ENCODE peak calls at places on chromosomes 2 and 18, in four cellular contexts. O is K562, Q is SK-N-SH, H is GM12878. I is an unnamed sample.

GRCh38 chr18:45066868-45067267 is 386.2 kb downstream of the SETBP1 start:
- DNase-seq in O (peak), Q (no peak), H (peak), I (no peak)

GRCh38 chr2:69660637-69661036 is 17.1 kb upstream of the AAK1 start:
- DNase-seq in O (no peak), Q (peak), H (no peak), I (no peak)

GRCh38 chr2:25324905-25325592 is 16.7 kb downstream of the DNMT3A start:
- DNase-seq in O (no peak), Q (peak), H (no peak), I (no peak)

GRCh38 chr2:239027431-239028252 is 179.8 kb downstream of the TWIST2 start:
- DNase-seq in O (no peak), Q (no peak), H (no peak), I (no peak)

GRCh38 chr2:128642316-128642715 is 323.6 kb upstream of the HS6ST1 start:
- DNase-seq in O (no peak), Q (no peak), H (no peak), I (no peak)

GRCh38 chr2:238777369-238778067 is 70.4 kb upstream of the TWIST2 start:
- DNase-seq in O (no peak), Q (no peak), H (peak), I (no peak)

GRCh38 chr2:240403358-240404104 is 31.9 kb upstream of the GPC1 start:
- DNase-seq in O (no peak), Q (no peak), H (no peak), I (no peak)

GRCh38 chr18:44579745-44580144 is 100.9 kb upstream of the SETBP1 start:
- DNase-seq in O (no peak), Q (no peak), H (no peak), I (no peak)

GRCh38 chr18:78973357-78974083 is 6.1 kb upstream of the SALL3 start:
- DNase-seq in O (no peak), Q (no peak), H (no peak), I (no peak)

GRCh38 chr2:136077138-136077537 is 40.8 kb downstream of the CXCR4 start:
- DNase-seq in O (no peak), Q (no peak), H (no peak), I (no peak)

GRCh38 chr2:136068828-136069227 is 49.1 kb downstream of the CXCR4 start:
- DNase-seq in O (no peak), Q (no peak), H (no peak), I (no peak)

GRCh38 chr2:136070913-136071312 is 47.0 kb downstream of the CXCR4 start:
- DNase-seq in O (no peak), Q (no peak), H (no peak), I (no peak)

GRCh38 chr2:136075466-136075865 is 42.5 kb downstream of the CXCR4 start:
- DNase-seq in O (no peak), Q (no peak), H (no peak), I (no peak)

DNA sequence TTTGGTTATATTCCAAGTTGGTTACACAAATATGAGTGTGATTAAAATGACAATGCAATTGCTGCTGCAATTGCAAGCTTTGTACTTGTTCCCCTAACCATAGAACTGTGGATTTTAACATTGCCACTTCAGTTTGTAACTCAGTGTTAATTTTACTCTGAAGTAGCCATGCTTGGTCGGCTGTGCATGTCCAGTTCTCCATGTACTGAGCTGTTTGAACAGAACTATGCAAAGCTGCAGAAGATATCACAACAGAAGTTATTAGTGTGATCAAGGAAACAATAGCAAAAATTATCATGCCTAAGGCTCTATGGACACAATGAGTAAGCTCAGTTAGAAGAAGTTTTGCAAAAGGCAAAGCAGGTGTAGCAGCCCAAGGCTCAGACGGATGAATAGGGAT is 45.3 kb downstream of the CXCR4 start:
- DNase-seq in O (no peak), Q (no peak), H (no peak), I (no peak)
- TF ChIP-seq SIN3A in O (no peak), Q (no peak), H (no peak), I (no peak)

GRCh38 chr2:12010059-12010458 is 263.6 kb downstream of the LPIN1 start:
- DNase-seq in O (no peak), Q (no peak), H (no peak), I (no peak)

GRCh38 chr2:12017499-12018185 is 271.2 kb downstream of the LPIN1 start:
- DNase-seq in O (no peak), Q (peak), H (no peak), I (no peak)

GRCh38 chr2:12009323-12009905 is 263.0 kb downstream of the LPIN1 start:
- DNase-seq in O (no peak), Q (no peak), H (no peak), I (no peak)

GRCh38 chr2:12010779-12011178 is 264.3 kb downstream of the LPIN1 start:
- DNase-seq in O (no peak), Q (no peak), H (no peak), I (no peak)

DNA sequence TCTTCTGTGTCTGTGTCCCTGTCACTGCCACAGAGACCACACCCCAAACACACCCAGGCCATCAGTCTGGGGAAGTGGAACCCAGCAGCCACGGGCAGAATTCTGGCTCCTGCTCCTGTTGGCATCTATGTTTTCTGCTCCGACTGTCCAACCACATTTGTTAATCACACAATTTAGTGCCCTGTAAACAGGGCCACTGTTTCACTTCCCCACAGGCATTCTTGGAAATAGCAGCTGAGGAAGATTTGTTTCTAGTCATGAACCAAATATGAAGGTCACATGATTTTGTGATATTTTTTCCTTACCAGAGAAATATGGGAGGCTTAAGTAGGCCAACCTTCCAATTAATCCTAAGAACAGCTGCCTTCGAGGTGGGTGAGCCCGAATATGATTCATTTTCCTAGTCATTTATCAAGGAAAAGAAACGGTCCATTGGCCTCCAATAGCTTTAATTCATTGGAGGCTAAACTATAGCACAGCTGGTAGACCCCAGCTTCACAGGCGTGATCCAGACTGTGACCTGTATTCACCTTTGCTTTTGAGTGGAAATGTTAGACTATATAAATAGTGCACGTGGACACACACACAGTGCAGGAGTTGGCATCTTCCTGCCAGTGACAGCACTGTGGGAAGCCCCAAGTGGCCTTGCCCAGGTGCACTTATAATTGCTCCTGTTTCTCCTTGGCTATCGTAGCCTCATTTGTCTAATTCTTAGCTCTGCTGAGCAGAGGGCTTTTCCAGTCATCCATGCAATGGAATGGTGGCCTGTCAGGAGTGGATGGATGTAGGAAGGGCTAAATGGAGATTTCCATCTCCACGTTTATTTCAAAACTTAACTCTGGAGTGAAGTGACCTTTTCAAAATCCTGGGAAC is 267.9 kb downstream of the LPIN1 start:
- DNase-seq in O (no peak), Q (no peak), H (no peak), I (no peak)
- TF ChIP-seq FOXM1 in O (no peak), Q (no peak), H (no peak), I (no peak)

GRCh38 chr2:30225131-30225762 is 6.1 kb upstream of the LBH start:
- DNase-seq in O (no peak), Q (no peak), H (no peak), I (no peak)
- TF ChIP-seq SIN3A in O (no peak), Q (no peak), H (no peak), I (no peak)

GRCh38 chr18:69444221-69444620 is 43.5 kb downstream of the DOK6 start:
- DNase-seq in O (no peak), Q (no peak), H (no peak), I (no peak)

DNA sequence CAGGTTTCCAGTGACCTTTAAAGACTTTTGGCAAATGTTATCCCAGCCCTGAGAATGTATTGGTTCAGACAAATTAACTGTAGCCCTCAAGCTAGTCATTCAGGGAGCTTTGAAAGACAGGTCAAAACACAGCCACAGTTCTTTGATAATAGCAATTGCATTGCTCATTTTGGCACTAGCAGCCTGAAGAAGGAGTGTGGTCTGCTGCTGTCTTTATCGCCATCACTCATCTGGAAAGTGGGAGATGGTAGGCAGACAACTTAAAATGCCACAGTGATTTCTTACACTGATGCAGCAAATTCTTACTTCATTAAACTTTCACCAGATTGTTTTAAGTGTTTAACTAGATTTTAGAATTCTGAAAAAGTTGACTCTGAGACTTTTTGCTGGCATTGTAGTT is 47.2 kb downstream of the DOK6 start:
- DNase-seq in O (no peak), Q (no peak), H (no peak), I (no peak)
- TF ChIP-seq FOXM1 in O (no peak), Q (no peak), H (no peak), I (no peak)

DNA sequence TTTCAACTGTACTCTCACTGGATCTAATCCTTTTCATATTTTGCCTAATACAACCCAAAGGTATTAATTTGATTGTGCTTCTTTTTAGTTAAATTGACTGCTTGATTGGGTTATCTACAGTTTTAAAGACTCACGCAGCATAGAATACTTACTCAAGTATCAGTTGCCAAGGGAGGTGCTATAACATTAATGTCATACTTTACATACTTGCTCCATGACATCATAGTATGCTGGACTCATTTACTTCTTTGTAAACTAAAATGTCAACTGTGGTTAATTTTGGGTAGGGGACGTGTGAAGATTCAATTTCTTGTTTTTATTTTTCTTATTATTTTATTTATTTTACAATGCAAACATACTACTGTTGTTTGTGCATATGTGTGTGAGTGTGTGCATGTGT is 716.2 kb upstream of the VRK2 start:
- DNase-seq in O (no peak), Q (no peak), H (no peak), I (no peak)
- TF ChIP-seq SIN3A in O (no peak), Q (no peak), H (no peak), I (no peak)

GRCh38 chr2:102581911-102582310 is 37.4 kb upstream of the SLC9A2 start:
- DNase-seq in O (no peak), Q (no peak), H (no peak), I (no peak)

GRCh38 chr2:102588213-102588939 is 31.0 kb upstream of the SLC9A2 start:
- DNase-seq in O (no peak), Q (no peak), H (no peak), I (no peak)

GRCh38 chr2:102585704-102586404 is 33.5 kb upstream of the SLC9A2 start:
- DNase-seq in O (no peak), Q (no peak), H (no peak), I (no peak)

DNA sequence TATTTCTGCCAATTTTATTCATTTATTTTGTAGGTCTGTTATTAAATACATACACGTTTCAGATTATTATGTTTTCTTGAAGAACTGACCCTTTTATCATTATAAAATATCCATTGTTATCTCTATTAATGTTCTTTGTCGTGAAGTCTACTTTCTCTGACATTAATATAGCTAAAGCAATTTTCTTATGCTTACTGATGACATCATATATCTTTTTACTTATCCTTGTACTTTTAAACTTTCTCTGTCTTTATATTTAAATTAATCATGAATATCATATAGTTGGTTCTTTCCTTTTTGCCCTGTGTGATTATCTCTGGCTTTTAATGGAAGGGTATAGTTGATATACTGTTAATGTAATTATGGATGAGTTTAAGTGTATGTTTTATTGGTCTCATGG is 36.5 kb upstream of the SLC9A2 start:
- DNase-seq in O (no peak), Q (no peak), H (no peak), I (no peak)
- TF ChIP-seq FOXM1 in O (no peak), Q (no peak), H (no peak), I (no peak)

DNA sequence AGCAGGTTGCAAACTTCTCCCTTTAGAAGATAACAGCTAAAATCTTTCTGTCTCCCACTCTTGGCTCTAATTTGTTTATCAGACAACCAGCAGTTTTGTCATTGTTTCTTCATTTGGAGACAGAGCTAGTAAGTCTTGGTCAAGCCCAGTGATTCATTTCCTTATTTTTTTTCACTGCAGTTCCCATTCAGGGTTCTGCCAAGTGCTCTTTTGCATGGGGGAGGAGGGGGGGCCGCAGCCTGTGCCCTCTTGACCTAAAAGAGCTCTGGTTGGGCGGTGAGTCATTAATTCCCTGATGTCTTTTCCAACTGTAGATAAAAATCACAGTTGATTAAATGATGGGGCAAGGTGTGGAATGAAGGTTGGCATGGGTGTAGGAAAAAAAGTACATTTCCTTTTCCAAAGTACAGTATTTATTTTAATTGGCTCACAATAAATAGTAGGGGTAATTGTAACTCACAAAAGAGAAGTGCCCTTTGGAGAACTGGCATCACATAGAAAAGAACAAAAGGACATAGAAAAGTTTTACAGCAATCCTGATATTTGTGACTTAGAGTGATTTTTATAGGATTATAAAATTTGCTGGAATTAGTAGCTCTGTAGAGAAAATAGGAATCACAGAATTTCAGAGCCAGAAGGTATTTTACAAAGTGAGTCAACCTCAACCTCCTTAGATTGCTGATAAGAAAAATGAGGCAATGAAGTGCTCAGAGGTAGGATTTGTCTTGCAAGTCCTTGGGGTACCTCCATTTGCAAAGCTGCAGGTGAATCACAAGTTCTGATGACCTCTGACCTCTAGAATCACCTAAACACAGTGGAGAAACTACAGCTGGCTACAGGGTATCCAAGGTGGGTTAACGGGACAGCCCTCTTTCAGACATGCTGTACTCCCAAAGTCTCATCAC is 133.5 kb downstream of the SOCS6 start:
- DNase-seq in O (no peak), Q (no peak), H (no peak), I (peak)
- TF ChIP-seq SIN3A in O (no peak), Q (peak), H (no peak), I (no peak)

GRCh38 chr18:13642440-13642827 is 83.9 kb downstream of the FAM210A start:
- DNase-seq in O (no peak), Q (no peak), H (no peak), I (no peak)
- TF ChIP-seq FOXM1 in O (no peak), Q (no peak), H (no peak), I (no peak)

GRCh38 chr2:169366066-169366465 is 3.7 kb upstream of the LRP2 start:
- DNase-seq in O (no peak), Q (no peak), H (no peak), I (no peak)
- TF ChIP-seq SIN3A in O (no peak), Q (no peak), H (no peak), I (no peak)

I was measured in HepG2.